ENCODE peak calls at places on chromosomes 13 and 19, in eight cellular contexts. One of them, this sample, is unnamed.

GRCh38 chr13:108214511-108215383 is 589 bp downstream of the LIG4 start:
- DNase-seq in Ammon's horn: peak
- DNase-seq in MCF 10A: peak
- DNase-seq in ovary: no peak
- DNase-seq in neural crest cell: no peak
- DNase-seq in stimulated activated naive B cell treated with anti-CD40 and anti-IgM and Interleukin-4, amounts not matched to agents 10 μg/mL and 1 μg/mL and 100 μg/mL, for 72 hours: no peak
- DNase-seq in KBM-7: no peak
- DNase-seq in SIG-M5: no peak
- DNase-seq in this sample: peak

GRCh38 chr19:16831531-16831930 is 2.3 kb downstream of the SIN3B start:
- DNase-seq in Ammon's horn: no peak
- DNase-seq in MCF 10A: no peak
- DNase-seq in ovary: no peak
- DNase-seq in neural crest cell: no peak
- DNase-seq in stimulated activated naive B cell treated with anti-CD40 and anti-IgM and Interleukin-4, amounts not matched to agents 10 μg/mL and 1 μg/mL and 100 μg/mL, for 72 hours: no peak
- DNase-seq in KBM-7: no peak
- DNase-seq in SIG-M5: no peak
- DNase-seq in this sample: no peak

GRCh38 chr13:90675129-90675528 is 672.4 kb upstream of the MIR17HG start:
- DNase-seq in Ammon's horn: no peak
- DNase-seq in MCF 10A: no peak
- DNase-seq in ovary: no peak
- DNase-seq in neural crest cell: no peak
- DNase-seq in stimulated activated naive B cell treated with anti-CD40 and anti-IgM and Interleukin-4, amounts not matched to agents 10 μg/mL and 1 μg/mL and 100 μg/mL, for 72 hours: no peak
- DNase-seq in KBM-7: no peak
- DNase-seq in SIG-M5: no peak
- DNase-seq in this sample: no peak

GRCh38 chr13:46211116-46211515 is 612 bp upstream of the LRRC63 start:
- DNase-seq in Ammon's horn: peak
- DNase-seq in MCF 10A: peak
- DNase-seq in ovary: no peak
- DNase-seq in neural crest cell: no peak
- DNase-seq in stimulated activated naive B cell treated with anti-CD40 and anti-IgM and Interleukin-4, amounts not matched to agents 10 μg/mL and 1 μg/mL and 100 μg/mL, for 72 hours: no peak
- DNase-seq in KBM-7: peak
- DNase-seq in SIG-M5: no peak
- DNase-seq in this sample: peak

GRCh38 chr13:30151398-30151797 is 156.0 kb downstream of the KATNAL1 start:
- DNase-seq in Ammon's horn: no peak
- DNase-seq in MCF 10A: no peak
- DNase-seq in ovary: no peak
- DNase-seq in neural crest cell: no peak
- DNase-seq in stimulated activated naive B cell treated with anti-CD40 and anti-IgM and Interleukin-4, amounts not matched to agents 10 μg/mL and 1 μg/mL and 100 μg/mL, for 72 hours: no peak
- DNase-seq in KBM-7: no peak
- DNase-seq in SIG-M5: no peak
- DNase-seq in this sample: no peak

GRCh38 chr13:99380921-99381645 is 73.9 kb upstream of the GPR183 start:
- DNase-seq in Ammon's horn: no peak
- DNase-seq in MCF 10A: no peak
- DNase-seq in ovary: no peak
- DNase-seq in neural crest cell: no peak
- DNase-seq in stimulated activated naive B cell treated with anti-CD40 and anti-IgM and Interleukin-4, amounts not matched to agents 10 μg/mL and 1 μg/mL and 100 μg/mL, for 72 hours: no peak
- DNase-seq in KBM-7: no peak
- DNase-seq in SIG-M5: no peak
- DNase-seq in this sample: no peak

GRCh38 chr19:31280266-31281006 is 68.8 kb downstream of the TSHZ3 start:
- DNase-seq in Ammon's horn: no peak
- DNase-seq in MCF 10A: no peak
- DNase-seq in ovary: no peak
- DNase-seq in neural crest cell: no peak
- DNase-seq in stimulated activated naive B cell treated with anti-CD40 and anti-IgM and Interleukin-4, amounts not matched to agents 10 μg/mL and 1 μg/mL and 100 μg/mL, for 72 hours: no peak
- DNase-seq in KBM-7: no peak
- DNase-seq in SIG-M5: no peak
- DNase-seq in this sample: no peak

GRCh38 chr19:38666662-38667448 is 19.4 kb downstream of the ACTN4 start:
- DNase-seq in Ammon's horn: no peak
- DNase-seq in MCF 10A: peak
- DNase-seq in ovary: peak
- DNase-seq in neural crest cell: no peak
- DNase-seq in stimulated activated naive B cell treated with anti-CD40 and anti-IgM and Interleukin-4, amounts not matched to agents 10 μg/mL and 1 μg/mL and 100 μg/mL, for 72 hours: no peak
- DNase-seq in KBM-7: peak
- DNase-seq in SIG-M5: no peak
- DNase-seq in this sample: peak

GRCh38 chr13:60696602-60697001 is 299.6 kb downstream of the TDRD3 start:
- DNase-seq in Ammon's horn: no peak
- DNase-seq in MCF 10A: peak
- DNase-seq in ovary: no peak
- DNase-seq in neural crest cell: no peak
- DNase-seq in stimulated activated naive B cell treated with anti-CD40 and anti-IgM and Interleukin-4, amounts not matched to agents 10 μg/mL and 1 μg/mL and 100 μg/mL, for 72 hours: no peak
- DNase-seq in KBM-7: no peak
- DNase-seq in SIG-M5: no peak
- DNase-seq in this sample: no peak

GRCh38 chr19:1644070-1644469 is 8.3 kb downstream of the TCF3 start:
- DNase-seq in Ammon's horn: no peak
- DNase-seq in MCF 10A: no peak
- DNase-seq in ovary: no peak
- DNase-seq in neural crest cell: no peak
- DNase-seq in stimulated activated naive B cell treated with anti-CD40 and anti-IgM and Interleukin-4, amounts not matched to agents 10 μg/mL and 1 μg/mL and 100 μg/mL, for 72 hours: no peak
- DNase-seq in KBM-7: no peak
- DNase-seq in SIG-M5: no peak
- DNase-seq in this sample: no peak

GRCh38 chr19:7366701-7367420 is 18.1 kb downstream of the ARHGEF18 start:
- DNase-seq in Ammon's horn: no peak
- DNase-seq in MCF 10A: peak
- DNase-seq in ovary: no peak
- DNase-seq in neural crest cell: no peak
- DNase-seq in stimulated activated naive B cell treated with anti-CD40 and anti-IgM and Interleukin-4, amounts not matched to agents 10 μg/mL and 1 μg/mL and 100 μg/mL, for 72 hours: peak
- DNase-seq in KBM-7: peak
- DNase-seq in SIG-M5: no peak
- DNase-seq in this sample: peak

GRCh38 chr19:55661826-55662225 is 7.0 kb downstream of the U2AF2 start:
- DNase-seq in Ammon's horn: no peak
- DNase-seq in MCF 10A: no peak
- DNase-seq in ovary: no peak
- DNase-seq in neural crest cell: no peak
- DNase-seq in stimulated activated naive B cell treated with anti-CD40 and anti-IgM and Interleukin-4, amounts not matched to agents 10 μg/mL and 1 μg/mL and 100 μg/mL, for 72 hours: no peak
- DNase-seq in KBM-7: no peak
- DNase-seq in SIG-M5: no peak
- DNase-seq in this sample: no peak

GRCh38 chr19:34474233-34474989 is 7.1 kb upstream of the WTIP start:
- DNase-seq in Ammon's horn: no peak
- DNase-seq in MCF 10A: peak
- DNase-seq in ovary: peak
- DNase-seq in neural crest cell: no peak
- DNase-seq in stimulated activated naive B cell treated with anti-CD40 and anti-IgM and Interleukin-4, amounts not matched to agents 10 μg/mL and 1 μg/mL and 100 μg/mL, for 72 hours: no peak
- DNase-seq in KBM-7: no peak
- DNase-seq in SIG-M5: no peak
- DNase-seq in this sample: no peak

GRCh38 chr13:105474983-105475382 is 1060.5 kb downstream of the EFNB2 start:
- DNase-seq in Ammon's horn: no peak
- DNase-seq in MCF 10A: no peak
- DNase-seq in ovary: no peak
- DNase-seq in neural crest cell: no peak
- DNase-seq in stimulated activated naive B cell treated with anti-CD40 and anti-IgM and Interleukin-4, amounts not matched to agents 10 μg/mL and 1 μg/mL and 100 μg/mL, for 72 hours: no peak
- DNase-seq in KBM-7: peak
- DNase-seq in SIG-M5: no peak
- DNase-seq in this sample: no peak

GRCh38 chr19:11196406-11197287 is 698 bp downstream of the KANK2 start:
- DNase-seq in Ammon's horn: no peak
- DNase-seq in MCF 10A: no peak
- DNase-seq in ovary: peak
- DNase-seq in neural crest cell: no peak
- DNase-seq in stimulated activated naive B cell treated with anti-CD40 and anti-IgM and Interleukin-4, amounts not matched to agents 10 μg/mL and 1 μg/mL and 100 μg/mL, for 72 hours: no peak
- DNase-seq in KBM-7: no peak
- DNase-seq in SIG-M5: no peak
- DNase-seq in this sample: peak

GRCh38 chr13:40408602-40409001 is 257.8 kb downstream of the FOXO1 start:
- DNase-seq in Ammon's horn: no peak
- DNase-seq in MCF 10A: peak
- DNase-seq in ovary: no peak
- DNase-seq in neural crest cell: no peak
- DNase-seq in stimulated activated naive B cell treated with anti-CD40 and anti-IgM and Interleukin-4, amounts not matched to agents 10 μg/mL and 1 μg/mL and 100 μg/mL, for 72 hours: no peak
- DNase-seq in KBM-7: no peak
- DNase-seq in SIG-M5: no peak
- DNase-seq in this sample: no peak

GRCh38 chr19:39403331-39404312 is 3.0 kb upstream of the ZFP36 start:
- DNase-seq in Ammon's horn: peak
- DNase-seq in MCF 10A: peak
- DNase-seq in ovary: peak
- DNase-seq in neural crest cell: peak
- DNase-seq in stimulated activated naive B cell treated with anti-CD40 and anti-IgM and Interleukin-4, amounts not matched to agents 10 μg/mL and 1 μg/mL and 100 μg/mL, for 72 hours: peak
- DNase-seq in KBM-7: peak
- DNase-seq in SIG-M5: peak
- DNase-seq in this sample: peak

GRCh38 chr19:1253514-1254080 is 5.2 kb downstream of the MIDN start:
- DNase-seq in Ammon's horn: no peak
- DNase-seq in MCF 10A: no peak
- DNase-seq in ovary: no peak
- DNase-seq in neural crest cell: no peak
- DNase-seq in stimulated activated naive B cell treated with anti-CD40 and anti-IgM and Interleukin-4, amounts not matched to agents 10 μg/mL and 1 μg/mL and 100 μg/mL, for 72 hours: no peak
- DNase-seq in KBM-7: no peak
- DNase-seq in SIG-M5: no peak
- DNase-seq in this sample: no peak

This sample was measured in adipocyte.